ENCODE peak calls at places on chromosomes 11 and 22, in eight cellular contexts. N is COR-L47, X is upper lobe of right lung, K is brain microvascular endothelial cell, G is HTR-8/SVneo, W is iPS DF 6.9, H is H54, E is spleen. S is an unnamed sample.

GRCh38 chr11:122101625-122102291 is 14.3 kb downstream of the BLID start:
- DNase-seq in N (no peak), X (no peak), K (peak; percentile 74), G (peak; percentile 67), W (no peak), H (no peak), E (no peak), S (peak; percentile 82)

GRCh38 chr11:98069861-98070260 is 950.9 kb upstream of the CNTN5 start:
- DNase-seq in N (no peak), X (no peak), K (no peak), G (no peak), W (no peak), H (no peak), E (no peak), S (no peak)

GRCh38 chr11:130677486-130678153 is 229.2 kb downstream of the ADAMTS15 start:
- DNase-seq in N (no peak), X (no peak), K (peak; percentile 88), G (peak; percentile 68), W (peak; percentile 18), H (peak; percentile 13), E (no peak), S (peak; percentile 79)

GRCh38 chr22:30843245-30843644 is 125.3 kb downstream of the MORC2 start:
- DNase-seq in N (peak; percentile 3), X (peak; percentile 3), K (no peak), G (no peak), W (no peak), H (no peak), E (no peak), S (no peak)

GRCh38 chr11:19953342-19953741 is 206.9 kb downstream of the DBX1 start:
- DNase-seq in N (no peak), X (no peak), K (peak; percentile 51), G (no peak), W (peak; percentile 43), H (peak; percentile 33), E (no peak), S (peak; percentile 8)

GRCh38 chr22:46546466-46547178 is 9.2 kb upstream of the CELSR1 start:
- DNase-seq in N (no peak), X (peak; percentile 86), K (peak; percentile 24), G (no peak), W (no peak), H (no peak), E (peak; percentile 62), S (peak; percentile 67)

GRCh38 chr11:8777907-8778767 is 95.5 kb downstream of the RPL27A start:
- DNase-seq in N (peak; percentile 60), X (no peak), K (no peak), G (no peak), W (no peak), H (no peak), E (no peak), S (no peak)

GRCh38 chr11:12746593-12747097 is 72.4 kb downstream of the TEAD1 start:
- DNase-seq in N (peak; percentile 94), X (no peak), K (peak; percentile 89), G (peak; percentile 91), W (peak; percentile 57), H (peak; percentile 42), E (no peak), S (peak; percentile 39)

GRCh38 chr11:74311352-74311926 is at the start of gene P4HA3:
- DNase-seq in N (no peak), X (peak; percentile 89), K (peak; percentile 21), G (peak; percentile 41), W (peak; percentile 16), H (no peak), E (peak; percentile 89), S (peak; percentile 51)

GRCh38 chr11:64723117-64723906 is at the start of gene NRXN2:
- DNase-seq in N (peak; percentile 82), X (peak; percentile 90), K (peak; percentile 61), G (peak; percentile 90), W (no peak), H (peak; percentile 96), E (peak; percentile 95), S (peak; percentile 89)

GRCh38 chr11:129131361-129131760 is 60.8 kb downstream of the ARHGAP32 start:
- DNase-seq in N (no peak), X (no peak), K (peak; percentile 17), G (no peak), W (no peak), H (no peak), E (no peak), S (no peak)

GRCh38 chr11:304915-305833 is 2.4 kb upstream of the IFITM2 start:
- DNase-seq in N (peak; percentile 36), X (peak; percentile 71), K (peak; percentile 59), G (peak; percentile 74), W (no peak), H (peak; percentile 97), E (peak; percentile 84), S (no peak)